ENCODE peak calls at places on chromosomes 2 and 18, in eight cellular contexts. G, D, H, P, X, F, S and A are unnamed samples.

GRCh38 chr2:237669129-237669627 is 41.8 kb downstream of the LRRFIP1 start:
- DNase-seq in H (no peak), S (no peak), D (no peak), P (no peak), G (no peak), X (no peak), F (no peak), A (no peak)

GRCh38 chr18:58058720-58059119 is 14.7 kb downstream of the NEDD4L start:
- DNase-seq in F (peak; percentile 41), P (no peak), S (no peak), X (no peak), D (no peak), H (no peak), G (no peak), A (no peak)

GRCh38 chr2:30359644-30360167 is 87.3 kb upstream of the LCLAT1 start:
- DNase-seq in F (peak; percentile 42), G (no peak), H (peak; percentile 88), X (no peak), S (no peak), D (no peak), P (no peak), A (no peak)

GRCh38 chr18:9617006-9617542 is 2.7 kb upstream of the PPP4R1 start:
- DNase-seq in H (no peak), P (no peak), G (no peak), S (no peak), F (peak; percentile 18), X (no peak), D (no peak), A (no peak)

GRCh38 chr2:28366496-28367282 is 26.0 kb upstream of the FOSL2 start:
- DNase-seq in D (peak; percentile 72), P (no peak), G (no peak), X (no peak), S (no peak), F (peak; percentile 42), H (no peak), A (no peak)

GRCh38 chr2:195586062-195586713 is 70.8 kb upstream of the SLC39A10 start:
- DNase-seq in F (no peak), H (no peak), D (no peak), X (no peak), G (no peak), P (no peak), S (no peak), A (no peak)

GRCh38 chr18:8800445-8800844 is 95.1 kb downstream of the MTCL1 start:
- DNase-seq in D (no peak), F (peak; percentile 97), G (no peak), X (no peak), S (no peak), H (no peak), P (no peak), A (no peak)

GRCh38 chr2:131036696-131037397 is 56.4 kb downstream of the FAM168B start:
- DNase-seq in G (no peak), X (no peak), H (no peak), D (no peak), P (no peak), S (no peak), F (no peak), A (no peak)

GRCh38 chr2:219228026-219228744 is 1.3 kb downstream of the ATG9A start:
- DNase-seq in F (peak; percentile 11), D (no peak), P (no peak), G (no peak), H (no peak), X (no peak), S (no peak), A (no peak)

GRCh38 chr2:7450188-7451156 is 533.3 kb downstream of the RNF144A start:
- DNase-seq in F (no peak), P (no peak), G (no peak), H (no peak), S (no peak), X (no peak), D (no peak), A (no peak)

GRCh38 chr2:121710470-121711170 is 26.1 kb downstream of the NIFK start:
- DNase-seq in G (no peak), D (no peak), S (no peak), P (no peak), X (no peak), F (peak; percentile 16), H (no peak), A (no peak)

GRCh38 chr18:22603902-22604301 is 186.2 kb upstream of the CTAGE1 start:
- DNase-seq in H (no peak), X (no peak), F (no peak), P (no peak), D (no peak), G (no peak), S (no peak), A (no peak)

GRCh38 chr2:171673928-171674327 is 13.3 kb upstream of the DYNC1I2 start:
- DNase-seq in D (no peak), X (no peak), G (no peak), P (no peak), H (no peak), S (no peak), F (no peak), A (no peak)

GRCh38 chr2:168241208-168241607 is 6.2 kb downstream of the STK39 start:
- DNase-seq in P (no peak), F (no peak), S (no peak), D (no peak), X (no peak), G (no peak), H (no peak), A (no peak)

GRCh38 chr2:44360749-44361329 is 455 bp downstream of the PREPL start:
- DNase-seq in G (peak; percentile 45), X (no peak), H (no peak), P (no peak), F (no peak), D (peak; percentile 18), S (no peak), A (peak; percentile 12)

GRCh38 chr2:16239296-16239850 is 299.0 kb downstream of the MYCN start:
- DNase-seq in P (no peak), H (no peak), D (no peak), G (no peak), S (no peak), X (no peak), F (no peak), A (no peak)

GRCh38 chr2:182259629-182260150 is 167.1 kb downstream of the PDE1A start:
- DNase-seq in F (peak; percentile 49), H (no peak), S (no peak), X (no peak), P (no peak), G (no peak), D (no peak), A (no peak)

GRCh38 chr2:39435974-39436591 is 1.0 kb downstream of the MAP4K3 start:
- DNase-seq in X (no peak), P (no peak), F (peak; percentile 67), G (no peak), H (no peak), D (no peak), S (no peak), A (peak; percentile 23)